ENCODE peak calls at places on chromosome 7, in nine cellular contexts. R, K, G, B, L, X, T, A and J are unnamed samples.

GRCh38 chr7:137001041-137001440 is 132.6 kb downstream of the CHRM2 start:
- DNase-seq in G (peak), L (no peak), T (no peak), B (peak), K (no peak), A (no peak), X (no peak), R (no peak), J (no peak)

GRCh38 chr7:23369100-23369499 is 70.0 kb downstream of the MALSU1 start:
- DNase-seq in B (no peak), K (no peak), R (no peak), A (peak), L (no peak), T (no peak), G (no peak), X (no peak), J (no peak)

GRCh38 chr7:100575746-100576383 is 2.2 kb upstream of the SAP25 start:
- DNase-seq in T (no peak), B (no peak), G (no peak), R (no peak), K (no peak), X (no peak), A (no peak), L (no peak), J (no peak)

GRCh38 chr7:152336754-152337368 is 98.9 kb downstream of the KMT2C start:
- DNase-seq in X (no peak), R (peak), A (peak), G (peak), B (peak), K (peak), L (no peak), T (no peak), J (no peak)

GRCh38 chr7:44867073-44867990 is 18.0 kb downstream of the PURB start:
- DNase-seq in K (peak), A (no peak), R (no peak), B (peak), G (peak), T (peak), X (no peak), L (no peak), J (peak)

GRCh38 chr7:128911441-128912031 is 1.0 kb upstream of the KCP start:
- DNase-seq in L (no peak), X (peak), T (no peak), R (no peak), A (no peak), K (no peak), B (no peak), G (no peak), J (no peak)

GRCh38 chr7:39312254-39312989 is 253.8 kb upstream of the YAE1 start:
- DNase-seq in K (no peak), X (no peak), B (no peak), T (no peak), A (no peak), R (no peak), G (no peak), L (no peak), J (no peak)

GRCh38 chr7:113698556-113699220 is 220.1 kb downstream of the PPP1R3A start:
- DNase-seq in R (no peak), B (peak), A (peak), G (peak), K (peak), L (no peak), T (peak), X (no peak), J (no peak)

GRCh38 chr7:142477079-142477651 is 219.3 kb upstream of the PRSS58 start:
- DNase-seq in B (peak), R (peak), G (peak), A (no peak), T (no peak), L (no peak), X (no peak), K (peak), J (no peak)

GRCh38 chr7:73761854-73762658 is 8.0 kb downstream of the CLDN3 start:
- DNase-seq in K (no peak), R (no peak), X (no peak), B (no peak), A (no peak), T (no peak), L (no peak), G (no peak), J (no peak)

GRCh38 chr7:100011516-100011915 is 3.9 kb upstream of the ZKSCAN1 start:
- DNase-seq in A (no peak), T (no peak), K (no peak), L (no peak), G (no peak), X (no peak), R (no peak), B (no peak), J (no peak)

GRCh38 chr7:134834689-134835462 is 55.4 kb downstream of the CALD1 start:
- DNase-seq in K (no peak), L (no peak), T (no peak), G (peak), R (no peak), B (peak), X (no peak), A (no peak), J (no peak)

GRCh38 chr7:134480730-134481129 is 21.8 kb upstream of the AKR1B1 start:
- DNase-seq in L (no peak), A (no peak), B (peak), G (peak), T (no peak), R (no peak), K (peak), X (no peak), J (no peak)

GRCh38 chr7:7498881-7499280 is 36.8 kb downstream of the COL28A1 start:
- DNase-seq in R (no peak), L (no peak), K (no peak), T (no peak), B (no peak), G (no peak), X (no peak), A (no peak), J (no peak)

GRCh38 chr7:74306737-74307469 is 17.7 kb downstream of the CLIP2 start:
- DNase-seq in G (peak), B (peak), A (no peak), R (no peak), X (no peak), L (no peak), K (peak), T (peak), J (peak)

GRCh38 chr7:36881206-36881605 is 156.9 kb upstream of the AOAH start:
- DNase-seq in R (no peak), T (no peak), K (no peak), G (no peak), L (no peak), A (no peak), X (no peak), B (no peak), J (peak)

GRCh38 chr7:117193564-117193963 is 129.3 kb downstream of the WNT2 start:
- DNase-seq in K (peak), T (no peak), R (no peak), G (peak), A (no peak), X (no peak), B (peak), L (no peak), J (no peak)

GRCh38 chr7:115087437-115087836 is 165.5 kb downstream of the MDFIC start:
- DNase-seq in T (no peak), B (peak), X (no peak), L (no peak), K (peak), G (peak), A (no peak), R (no peak), J (peak)

GRCh38 chr7:107384025-107384424 is 85.8 kb upstream of the GPR22 start:
- DNase-seq in L (no peak), G (no peak), K (no peak), T (no peak), R (no peak), A (peak), X (no peak), B (no peak), J (no peak)

GRCh38 chr7:96786261-96786997 is 76.8 kb upstream of the SEM1 start:
- DNase-seq in L (no peak), R (no peak), K (no peak), X (peak), A (no peak), G (no peak), B (no peak), T (no peak), J (peak)

GRCh38 chr7:1087952-1088920 is at the start of gene GPER1:
- DNase-seq in B (peak), R (no peak), T (no peak), X (no peak), G (no peak), K (peak), L (no peak), A (peak), J (no peak)

GRCh38 chr7:100752994-100753393 is 19.6 kb downstream of the ZAN start:
- DNase-seq in T (no peak), L (no peak), X (no peak), R (no peak), G (no peak), B (no peak), A (no peak), K (no peak), J (no peak)

GRCh38 chr7:1734331-1734730 is 64.3 kb downstream of the ELFN1 start:
- DNase-seq in L (no peak), K (no peak), X (no peak), G (no peak), R (no peak), T (no peak), A (no peak), B (no peak), J (no peak)

GRCh38 chr7:27091125-27091524 is 4.7 kb downstream of the HOXA1 start:
- DNase-seq in B (no peak), K (no peak), X (no peak), T (no peak), L (no peak), A (no peak), R (no peak), G (no peak), J (no peak)

GRCh38 chr7:127879942-127880341 is 151.3 kb downstream of the LRRC4 start:
- DNase-seq in A (no peak), G (no peak), B (no peak), X (no peak), R (no peak), T (no peak), L (no peak), K (no peak), J (no peak)

GRCh38 chr7:36747251-36747968 is 23.1 kb upstream of the AOAH start:
- DNase-seq in L (no peak), T (no peak), G (peak), R (no peak), X (no peak), A (no peak), B (peak), K (peak), J (no peak)

GRCh38 chr7:67916571-67916970 is 919.9 kb downstream of the TYW1 start:
- DNase-seq in X (no peak), G (no peak), K (no peak), L (no peak), B (no peak), A (no peak), R (no peak), T (no peak), J (no peak)

GRCh38 chr7:10300557-10300956 is 673.1 kb upstream of the PHF14 start:
- DNase-seq in K (no peak), T (no peak), B (no peak), X (no peak), G (no peak), R (no peak), L (no peak), A (peak), J (no peak)

GRCh38 chr7:105638942-105639495 is 57.7 kb upstream of the EFCAB10 start:
- DNase-seq in R (no peak), K (no peak), B (no peak), T (no peak), X (no peak), A (no peak), G (no peak), L (no peak), J (no peak)

GRCh38 chr7:30172451-30172850 is 37.7 kb downstream of the MTURN start:
- DNase-seq in G (no peak), R (no peak), X (no peak), B (no peak), A (no peak), L (no peak), K (peak), T (no peak), J (peak)

GRCh38 chr7:30170460-30171197 is 35.8 kb downstream of the MTURN start:
- DNase-seq in R (peak), A (no peak), L (no peak), K (peak), X (no peak), G (no peak), B (no peak), T (peak), J (no peak)

GRCh38 chr7:30169585-30169978 is 34.8 kb downstream of the MTURN start:
- DNase-seq in A (no peak), L (no peak), T (no peak), X (no peak), K (peak), R (no peak), G (peak), B (no peak), J (no peak)

GRCh38 chr7:30173058-30173897 is 38.5 kb downstream of the MTURN start:
- DNase-seq in T (peak), A (peak), L (no peak), R (no peak), B (peak), G (peak), X (peak), K (peak), J (peak)

DNA sequence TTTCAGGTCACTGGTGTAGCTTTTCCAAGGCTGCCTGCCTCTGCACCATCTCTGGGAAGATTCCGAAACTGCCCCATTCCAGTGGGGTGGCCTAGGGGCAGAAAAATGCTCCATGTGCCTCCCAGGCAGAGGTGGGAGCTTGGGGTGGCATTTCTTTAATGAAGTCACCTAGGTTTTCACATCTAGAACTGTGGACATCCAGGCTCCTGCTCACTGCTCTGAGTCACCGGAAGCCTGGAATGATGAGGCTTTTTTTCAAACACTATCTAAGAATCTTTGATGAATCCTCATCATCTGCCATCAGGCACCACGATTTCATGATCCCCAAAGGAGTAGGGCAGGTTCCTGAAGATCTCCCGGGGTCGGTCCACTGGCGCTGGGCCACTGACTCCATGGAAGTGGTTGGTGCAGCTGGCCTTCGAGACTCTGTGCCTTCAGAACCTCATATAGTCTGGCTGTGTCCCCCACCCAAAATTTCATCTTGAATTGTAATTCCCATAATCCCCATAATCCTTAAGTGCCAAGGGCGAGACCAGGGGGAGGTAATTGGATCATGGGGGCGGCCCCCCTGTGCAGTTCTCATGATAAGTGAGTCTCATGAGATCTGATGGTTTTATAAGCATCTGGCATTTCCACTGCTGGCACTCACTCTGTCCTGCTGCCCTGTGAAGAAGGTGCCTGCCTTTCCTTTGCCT is 37.1 kb downstream of the MTURN start:
- DNase-seq in K (peak), T (no peak), B (peak), G (peak), X (no peak), L (no peak), R (no peak), A (no peak), J (peak)
- H3K27ac ChIP-seq in K (peak), T (peak), B (no peak), G (no peak), X (peak), L (no peak), R (no peak), A (no peak), J (peak)

GRCh38 chr7:66748127-66748511 is 7.6 kb downstream of the RABGEF1 start:
- DNase-seq in X (no peak), L (no peak), G (no peak), B (no peak), A (no peak), T (no peak), K (peak), R (no peak), J (no peak)

GRCh38 chr7:66751945-66752344 is 11.4 kb downstream of the RABGEF1 start:
- DNase-seq in A (no peak), T (no peak), G (no peak), B (no peak), X (no peak), R (no peak), L (no peak), K (no peak), J (no peak)

GRCh38 chr7:66741706-66742053 is 1.1 kb downstream of the RABGEF1 start:
- DNase-seq in B (peak), K (peak), A (no peak), X (no peak), G (peak), R (no peak), L (no peak), T (no peak), J (peak)

GRCh38 chr7:66748791-66749190 is 8.3 kb downstream of the RABGEF1 start:
- DNase-seq in R (no peak), A (no peak), T (no peak), B (no peak), G (no peak), L (no peak), X (no peak), K (peak), J (no peak)

DNA sequence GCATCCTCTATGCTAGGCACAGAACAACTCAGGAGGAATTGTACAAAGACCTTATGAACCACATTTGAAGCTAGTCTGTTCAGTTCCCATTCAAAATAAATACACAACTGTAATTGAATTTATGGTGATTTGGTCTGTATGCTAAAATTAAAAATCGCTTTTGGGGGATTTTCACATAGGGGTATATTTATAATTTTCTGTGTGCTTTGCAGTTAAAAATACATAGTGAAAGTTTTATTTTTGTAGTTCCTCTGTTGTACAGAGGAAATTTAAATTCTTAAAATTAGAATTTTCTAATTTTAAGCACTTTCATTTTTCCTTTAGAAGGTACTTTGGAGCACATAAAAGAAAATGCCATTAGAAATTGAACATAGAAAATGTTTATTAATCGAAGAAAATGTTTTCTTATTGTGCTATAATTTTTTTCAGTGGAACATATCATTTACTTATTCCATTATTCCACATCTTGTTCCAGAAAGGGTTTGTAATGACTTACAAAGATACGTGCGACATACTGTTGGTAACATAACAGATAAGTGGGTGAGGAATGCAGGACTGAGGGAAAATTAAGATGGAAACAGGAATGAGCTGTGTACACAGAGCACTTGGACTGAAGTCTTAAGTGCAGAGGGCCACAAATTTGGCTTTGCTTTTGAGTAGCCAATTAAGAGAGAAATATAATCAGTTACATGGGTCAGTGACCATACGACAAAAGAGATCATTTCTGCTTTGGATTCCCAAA is 7.0 kb downstream of the RABGEF1 start:
- DNase-seq in X (no peak), T (no peak), R (no peak), K (peak), A (no peak), B (no peak), L (no peak), G (no peak), J (no peak)
- H3K27ac ChIP-seq in X (no peak), T (no peak), R (no peak), K (peak), A (no peak), B (no peak), L (peak), G (no peak), J (no peak)

GRCh38 chr7:159032753-159033472 is 111.8 kb downstream of the VIPR2 start:
- DNase-seq in B (no peak), R (no peak), X (peak), L (no peak), T (peak), G (no peak), K (no peak), A (no peak), J (no peak)
- H3K27ac ChIP-seq in B (no peak), R (no peak), X (no peak), L (no peak), T (no peak), G (no peak), K (no peak), A (no peak), J (no peak)

GRCh38 chr7:30468041-30468440 is 10.5 kb downstream of the NOD1 start:
- DNase-seq in T (no peak), A (peak), X (no peak), L (no peak), K (no peak), G (no peak), R (peak), B (no peak), J (no peak)

GRCh38 chr7:30469303-30469702 is 9.3 kb downstream of the NOD1 start:
- DNase-seq in L (no peak), K (peak), R (no peak), A (no peak), G (peak), X (peak), T (peak), B (peak), J (peak)

GRCh38 chr7:30467275-30467674 is 11.3 kb downstream of the NOD1 start:
- DNase-seq in A (peak), R (peak), T (no peak), B (no peak), L (no peak), X (no peak), G (no peak), K (no peak), J (no peak)

GRCh38 chr7:30470163-30470770 is 8.3 kb downstream of the NOD1 start:
- DNase-seq in R (no peak), A (no peak), G (peak), L (no peak), X (no peak), T (no peak), K (peak), B (peak), J (no peak)

DNA sequence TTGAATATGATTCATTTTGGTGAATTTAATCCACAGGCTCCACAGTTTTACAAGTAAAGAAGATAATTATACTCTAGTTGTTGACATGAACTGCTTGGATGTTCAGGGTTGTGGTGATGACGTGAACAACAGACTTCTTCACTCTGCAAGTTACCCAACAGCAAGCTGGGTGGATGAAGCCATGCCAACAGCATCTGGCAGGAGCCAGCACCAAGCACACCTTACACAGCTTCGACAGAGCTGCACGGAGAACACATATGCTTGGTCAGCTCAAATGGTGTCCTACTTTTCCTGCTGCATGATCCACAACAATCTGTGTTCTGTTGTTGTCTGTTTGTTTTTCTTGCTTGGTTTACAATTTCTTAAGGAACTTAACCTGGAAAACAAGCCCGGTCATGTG is 9.8 kb downstream of the NOD1 start:
- DNase-seq in X (no peak), G (no peak), L (no peak), B (peak), R (peak), K (peak), A (no peak), T (no peak), J (no peak)
- H3K27ac ChIP-seq in X (peak), G (peak), L (no peak), B (peak), R (peak), K (peak), A (no peak), T (peak), J (peak)